ENCODE peak calls at places on chromosome 18, in five cellular contexts. A is Peyer's patch, J is heart left ventricle, E is body of pancreas, B is GM12892. W is an unnamed sample.

GRCh38 chr18:74654637-74655036 is 57.0 kb downstream of the ZNF407 start:
- DNase-seq in A (no peak), J (no peak), E (no peak), B (no peak), W (no peak)

GRCh38 chr18:36365836-36366775 is 68.6 kb downstream of the FHOD3 start:
- DNase-seq in A (no peak), J (no peak), E (no peak), B (no peak), W (no peak)

GRCh38 chr18:80247403-80247916 is at the start of gene PARD6G:
- DNase-seq in A (peak), J (peak), E (peak), B (peak), W (peak)

GRCh38 chr18:9321017-9321452 is 13.5 kb upstream of the TWSG1 start:
- DNase-seq in A (no peak), J (no peak), E (no peak), B (no peak), W (no peak)

GRCh38 chr18:9741821-9742541 is 33.9 kb downstream of the RAB31 start:
- DNase-seq in A (peak), J (no peak), E (no peak), B (no peak), W (no peak)

GRCh38 chr18:8800041-8800441 is 94.7 kb downstream of the MTCL1 start:
- DNase-seq in A (no peak), J (no peak), E (peak), B (no peak), W (no peak)

GRCh38 chr18:29449424-29449823 is 1272.5 kb upstream of the CDH2 start:
- DNase-seq in A (no peak), J (no peak), E (no peak), B (no peak), W (no peak)

GRCh38 chr18:79819951-79820351 is 22.2 kb downstream of the KCNG2 start:
- DNase-seq in A (peak), J (no peak), E (peak), B (peak), W (peak)

GRCh38 chr18:22536558-22536957 is 118.8 kb upstream of the CTAGE1 start:
- DNase-seq in A (no peak), J (no peak), E (no peak), B (no peak), W (no peak)

GRCh38 chr18:46174317-46175039 is 70.3 kb downstream of the HAUS1 start:
- DNase-seq in A (peak), J (peak), E (peak), B (peak), W (peak)

GRCh38 chr18:34153711-34154110 is 71.0 kb downstream of the NOL4 start:
- DNase-seq in A (no peak), J (no peak), E (peak), B (no peak), W (no peak)

GRCh38 chr18:21181763-21182162 is 60.3 kb upstream of the GREB1L start:
- DNase-seq in A (no peak), J (no peak), E (no peak), B (no peak), W (no peak)

GRCh38 chr18:32469691-32470131 is 971 bp downstream of the GAREM1 start:
- DNase-seq in A (no peak), J (no peak), E (peak), B (no peak), W (no peak)

GRCh38 chr18:42113529-42114191 is 158.6 kb downstream of the PIK3C3 start:
- DNase-seq in A (no peak), J (no peak), E (no peak), B (no peak), W (no peak)

GRCh38 chr18:76486029-76486428 is 9.0 kb downstream of the ZNF516 start:
- DNase-seq in A (no peak), J (no peak), E (no peak), B (no peak), W (no peak)

GRCh38 chr18:5918196-5918595 is 22.9 kb upstream of the TMEM200C start:
- DNase-seq in A (no peak), J (no peak), E (no peak), B (no peak), W (no peak)

GRCh38 chr18:23462876-23463275 is 9.8 kb downstream of the RIOK3 start:
- DNase-seq in A (no peak), J (no peak), E (no peak), B (no peak), W (no peak)

GRCh38 chr18:59814872-59815271 is 84.9 kb upstream of the PMAIP1 start:
- DNase-seq in A (no peak), J (no peak), E (peak), B (no peak), W (no peak)

GRCh38 chr18:8771930-8772329 is 66.6 kb downstream of the MTCL1 start:
- DNase-seq in A (peak), J (peak), E (peak), B (no peak), W (no peak)

GRCh38 chr18:72866901-72867701 is 686 bp downstream of the NETO1 start:
- DNase-seq in A (no peak), J (no peak), E (no peak), B (peak), W (no peak)

DNA sequence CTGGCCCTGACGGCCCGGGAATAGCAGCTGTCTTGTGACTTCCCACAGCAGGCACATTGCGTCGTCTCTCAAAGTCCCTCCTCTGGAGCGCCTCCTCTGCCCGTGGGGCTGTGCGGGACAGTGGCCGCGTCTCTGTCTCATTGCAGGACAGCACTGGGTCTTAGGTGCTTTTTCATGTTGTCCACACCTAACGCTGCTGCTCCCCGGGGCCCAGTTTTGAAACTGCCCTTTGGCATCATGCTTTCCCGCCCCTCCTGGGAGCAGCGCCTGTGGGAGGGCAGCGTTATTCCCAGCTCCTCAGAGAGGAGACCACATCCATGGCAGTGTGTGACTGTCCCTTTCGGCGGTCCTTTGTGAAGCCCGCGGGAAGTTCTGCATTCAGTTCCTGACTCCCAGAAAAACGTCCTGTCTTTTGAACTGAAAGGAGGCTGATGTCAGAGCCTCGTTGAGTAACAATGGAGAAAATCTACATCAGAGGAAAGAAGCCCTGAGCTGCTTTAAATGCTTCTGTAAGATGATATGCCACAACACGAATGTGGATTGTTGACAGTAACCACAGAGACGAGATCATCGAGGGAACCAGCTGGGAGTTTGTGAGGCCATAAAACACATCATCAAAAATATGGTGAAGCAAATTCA is 226.0 kb downstream of the FAM210A start:
- DNase-seq in A (no peak), J (peak), E (no peak), B (no peak), W (no peak)
- TF ChIP-seq POLR2A in A (no peak), J (peak), E (no peak), B (no peak), W (no peak)

GRCh38 chr18:54856105-54856504 is 27.8 kb downstream of the RAB27B start:
- DNase-seq in A (no peak), J (no peak), E (no peak), B (no peak), W (no peak)

GRCh38 chr18:54859667-54860421 is 31.6 kb downstream of the RAB27B start:
- DNase-seq in A (no peak), J (no peak), E (no peak), B (no peak), W (no peak)
- TF ChIP-seq POLR2A in A (no peak), J (no peak), E (no peak), B (no peak), W (no peak)

DNA sequence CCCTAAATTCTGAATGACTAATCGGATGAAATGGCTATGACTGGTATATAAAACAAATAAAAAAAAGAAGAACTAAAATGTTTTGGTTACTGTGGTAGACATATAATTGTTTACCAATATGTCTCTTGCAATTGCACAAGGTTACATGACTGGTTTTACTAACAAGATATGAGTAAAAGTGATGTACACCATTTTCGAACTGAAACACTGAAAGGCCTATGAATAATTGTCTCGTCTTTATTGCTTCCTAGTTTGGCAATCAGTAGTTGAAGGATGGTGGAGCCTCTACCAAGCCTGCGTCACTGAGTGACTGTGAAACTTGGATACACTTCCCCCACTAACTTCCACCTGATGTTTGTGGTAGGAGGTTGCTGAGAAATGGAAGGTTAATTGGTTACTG is 16.5 kb downstream of the CDH19 start:
- DNase-seq in A (no peak), J (no peak), E (no peak), B (no peak), W (no peak)
- TF ChIP-seq POLR2A in A (no peak), J (no peak), E (no peak), B (no peak), W (no peak)

GRCh38 chr18:3597159-3597977 is 147.4 kb downstream of the TGIF1 start:
- DNase-seq in A (no peak), J (no peak), E (no peak), B (no peak), W (no peak)

GRCh38 chr18:3593904-3594759 is 144.2 kb downstream of the TGIF1 start:
- DNase-seq in A (peak), J (peak), E (peak), B (peak), W (peak)

GRCh38 chr18:3595282-3596273 is 145.6 kb downstream of the TGIF1 start:
- DNase-seq in A (peak), J (no peak), E (peak), B (no peak), W (no peak)

GRCh38 chr18:3594760-3595241 is 144.8 kb downstream of the TGIF1 start:
- DNase-seq in A (no peak), J (no peak), E (peak), B (no peak), W (no peak)

DNA sequence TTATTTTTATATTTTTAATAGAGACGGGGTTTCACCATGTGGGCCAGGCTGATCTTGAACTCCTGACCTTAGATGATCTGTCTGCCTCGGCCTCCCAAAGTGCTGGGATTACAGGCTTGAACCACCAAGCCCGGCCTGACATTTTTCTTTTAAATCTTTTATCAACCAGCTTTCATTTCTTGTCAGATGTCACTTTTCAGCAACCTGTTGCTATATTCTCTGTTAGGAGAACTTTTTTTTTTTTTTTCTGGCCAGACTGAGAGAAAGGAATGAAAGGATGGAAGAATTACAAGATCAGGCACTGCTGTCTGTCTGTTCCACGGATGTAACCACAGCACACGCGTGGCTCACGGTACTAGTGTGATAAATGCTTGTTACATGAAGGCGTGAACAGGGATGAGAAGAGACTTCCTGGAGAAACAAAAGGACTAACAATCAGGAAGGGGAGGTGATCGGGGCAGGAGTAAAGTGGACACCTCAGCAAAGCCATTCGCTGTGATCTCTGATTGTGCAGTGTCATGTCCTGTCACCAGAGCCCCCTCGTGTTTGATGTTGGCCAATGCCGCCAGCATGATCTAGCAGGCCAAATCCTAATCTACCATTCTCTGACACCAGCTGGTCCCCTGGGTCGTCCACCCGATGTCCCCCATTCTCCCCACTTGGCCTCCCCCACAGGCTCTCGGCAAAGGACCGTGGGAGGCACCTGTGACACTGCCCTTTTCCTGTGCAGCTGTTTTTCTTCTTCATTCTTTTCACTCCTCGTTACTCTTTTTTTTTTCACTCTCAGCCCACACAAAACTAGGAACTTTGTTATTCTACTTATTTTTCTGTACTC is 146.6 kb downstream of the TGIF1 start:
- DNase-seq in A (peak), J (peak), E (peak), B (peak), W (no peak)
- TF ChIP-seq POLR2A in A (no peak), J (no peak), E (no peak), B (no peak), W (peak)

W was measured in GM12891.